ENCODE peak calls at places on chromosomes 6 and 20, in five cellular contexts. L is H9, S is mesendoderm, C is IMR-90, E is neuronal stem cell. Z is an unnamed sample.

GRCh38 chr6:138206862-138207261 is 11.4 kb downstream of the PBOV1 start:
- DNase-seq in L (no peak), E (no peak), S (no peak), C (no peak), Z (no peak)

GRCh38 chr6:31094389-31094881 is 17.9 kb downstream of the C6orf15 start:
- DNase-seq in S (no peak), C (no peak), E (no peak), L (no peak), Z (no peak)

GRCh38 chr6:7723041-7723447 is 2.9 kb upstream of the BMP6 start:
- DNase-seq in C (peak), L (peak), S (peak), E (peak), Z (peak)

GRCh38 chr20:51563597-51564332 is 21.2 kb upstream of the NFATC2 start:
- DNase-seq in S (peak), L (peak), C (peak), E (no peak), Z (peak)

GRCh38 chr20:17910828-17911294 is 57.7 kb downstream of the SNX5 start:
- DNase-seq in L (no peak), E (no peak), C (peak), S (peak), Z (peak)

GRCh38 chr6:129306826-129307225 is 403.2 kb downstream of the ARHGAP18 start:
- DNase-seq in L (no peak), E (no peak), C (no peak), S (no peak), Z (no peak)

GRCh38 chr6:17193376-17193775 is 87.8 kb upstream of the RBM24 start:
- DNase-seq in L (no peak), S (no peak), C (no peak), E (no peak), Z (no peak)

GRCh38 chr20:51144476-51144875 is 121.6 kb upstream of the KCNG1 start:
- DNase-seq in C (no peak), E (no peak), L (no peak), S (peak), Z (no peak)

GRCh38 chr20:63208346-63208924 is 7.5 kb downstream of the YTHDF1 start:
- DNase-seq in L (no peak), C (no peak), E (no peak), S (no peak), Z (no peak)

GRCh38 chr20:62366370-62367135 is 559 bp downstream of the LAMA5 start:
- DNase-seq in C (no peak), L (peak), S (peak), E (peak), Z (no peak)

GRCh38 chr20:1964061-1964460 is 29.8 kb downstream of the PDYN start:
- DNase-seq in S (no peak), E (no peak), C (no peak), L (no peak), Z (no peak)

GRCh38 chr20:1388253-1388652 is 4.6 kb downstream of the FKBP1A start:
- DNase-seq in L (no peak), E (no peak), C (no peak), S (no peak), Z (no peak)

GRCh38 chr6:49570474-49571079 is 20.1 kb downstream of the C6orf141 start:
- DNase-seq in C (peak), S (no peak), L (no peak), E (no peak), Z (peak)

GRCh38 chr6:152298055-152298647 is 339.0 kb downstream of the SYNE1 start:
- DNase-seq in L (no peak), C (no peak), E (no peak), S (no peak), Z (no peak)

GRCh38 chr6:91476000-91476399 is 889.1 kb upstream of the MAP3K7 start:
- DNase-seq in C (peak), E (no peak), S (peak), L (no peak), Z (peak)

GRCh38 chr20:59743767-59744485 is 139.6 kb downstream of the PHACTR3 start:
- DNase-seq in E (no peak), S (peak), L (peak), C (no peak), Z (no peak)

DNA sequence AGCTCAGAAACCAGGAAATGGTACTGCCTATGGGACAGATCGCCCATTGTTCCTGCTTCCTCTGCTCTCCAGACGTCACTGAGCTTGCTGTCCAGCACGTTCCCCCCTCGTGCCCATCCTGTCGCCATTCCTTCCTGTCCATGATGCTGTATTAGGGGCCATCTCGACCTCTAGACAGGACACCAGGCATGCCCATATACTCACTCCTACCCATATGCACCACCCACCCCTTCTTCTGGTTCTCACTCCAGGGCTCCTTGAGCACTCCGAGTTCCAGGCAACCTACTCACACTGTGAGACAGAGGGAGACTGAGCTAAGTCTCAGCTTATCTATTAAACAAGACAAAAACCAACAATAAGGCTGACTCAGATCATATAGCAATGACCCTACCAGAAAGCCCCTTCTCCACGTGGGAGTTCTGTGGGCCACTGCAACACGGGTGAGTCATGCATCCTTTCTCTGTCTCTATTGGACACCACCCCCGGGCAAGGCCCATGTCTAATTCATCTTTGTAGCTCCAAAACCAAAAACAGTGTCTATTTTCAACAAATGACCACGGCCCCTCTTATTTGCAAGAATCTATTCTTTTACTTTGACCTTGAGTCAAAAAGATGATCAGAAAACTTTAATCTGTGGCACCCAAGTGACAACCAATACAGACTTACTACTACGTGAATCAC is 65.7 kb downstream of the PSMG4 start:
- DNase-seq in L (no peak), E (no peak), S (no peak), C (peak), Z (peak)
- H3K4ac ChIP-seq in L (no peak), E (no peak), S (no peak), C (peak), Z (no peak)

GRCh38 chr6:33053230-33053629 is 20.2 kb downstream of the HLA-DPA1 start:
- DNase-seq in E (no peak), C (peak), L (no peak), S (peak), Z (no peak)

GRCh38 chr6:33050013-33050800 is 23.2 kb downstream of the HLA-DPA1 start:
- DNase-seq in E (no peak), L (no peak), C (no peak), S (no peak), Z (no peak)

GRCh38 chr6:33052627-33053026 is 20.8 kb downstream of the HLA-DPA1 start:
- DNase-seq in E (no peak), C (no peak), S (no peak), L (no peak), Z (no peak)

GRCh38 chr6:33049323-33049722 is 24.1 kb downstream of the HLA-DPA1 start:
- DNase-seq in L (peak), C (no peak), S (peak), E (no peak), Z (no peak)
- H3K4ac ChIP-seq in L (no peak), C (no peak), S (no peak), E (no peak), Z (no peak)

GRCh38 chr20:54215157-54215789 is 7.4 kb downstream of the PFDN4 start:
- DNase-seq in L (no peak), S (no peak), C (no peak), E (no peak), Z (no peak)

GRCh38 chr20:54217762-54218161 is 9.9 kb downstream of the PFDN4 start:
- DNase-seq in S (peak), C (no peak), E (no peak), L (no peak), Z (no peak)

GRCh38 chr20:54212226-54212625 is 4.3 kb downstream of the PFDN4 start:
- DNase-seq in E (no peak), C (peak), L (no peak), S (no peak), Z (peak)

GRCh38 chr20:54212871-54213270 is 5.0 kb downstream of the PFDN4 start:
- DNase-seq in S (no peak), L (no peak), E (no peak), C (no peak), Z (no peak)

GRCh38 chr20:54214566-54214965 is 6.7 kb downstream of the PFDN4 start:
- DNase-seq in S (no peak), E (no peak), C (no peak), L (no peak), Z (no peak)
- H3K4ac ChIP-seq in S (no peak), E (no peak), C (no peak), L (no peak), Z (no peak)

GRCh38 chr6:154752015-154752414 is 18.8 kb downstream of the SCAF8 start:
- DNase-seq in S (peak), L (no peak), E (no peak), C (no peak), Z (no peak)

GRCh38 chr6:154745243-154745642 is 12.0 kb downstream of the SCAF8 start:
- DNase-seq in L (no peak), S (no peak), E (no peak), C (no peak), Z (no peak)

GRCh38 chr6:154749341-154749740 is 16.1 kb downstream of the SCAF8 start:
- DNase-seq in S (no peak), E (no peak), C (no peak), L (no peak), Z (no peak)

GRCh38 chr6:154754152-154754551 is 20.9 kb downstream of the SCAF8 start:
- DNase-seq in E (no peak), C (peak), L (no peak), S (no peak), Z (peak)

GRCh38 chr6:154751020-154751800 is 18.0 kb downstream of the SCAF8 start:
- DNase-seq in L (no peak), E (no peak), S (no peak), C (no peak), Z (no peak)
- H3K4ac ChIP-seq in L (no peak), E (no peak), S (no peak), C (no peak), Z (no peak)

GRCh38 chr6:158024566-158025297 is 43.1 kb downstream of the SYNJ2 start:
- DNase-seq in L (no peak), C (peak), S (no peak), E (no peak), Z (peak)
- H3K4ac ChIP-seq in L (no peak), C (peak), S (no peak), E (no peak), Z (peak)